ENCODE peak calls at places on chromosome X, in five cellular contexts. E is lung, Z is lower leg skin, G is esophagus muscularis mucosa, L is endodermal cell. A is an unnamed sample.

GRCh38 chrX:103063918-103064434 is at the start of gene BEX1:
- DNase-seq in E (no peak), Z (no peak), G (no peak), L (peak), A (peak)

GRCh38 chrX:47145408-47146120 is 543 bp downstream of the RBM10 start:
- DNase-seq in E (no peak), Z (no peak), G (no peak), L (no peak), A (no peak)

GRCh38 chrX:12970691-12971202 is 4.2 kb upstream of the TMSB4X start:
- DNase-seq in E (no peak), Z (no peak), G (no peak), L (peak), A (no peak)

GRCh38 chrX:87571965-87572364 is 54.4 kb downstream of the KLHL4 start:
- DNase-seq in E (no peak), Z (no peak), G (no peak), L (no peak), A (no peak)

GRCh38 chrX:106894978-106895452 is 8.1 kb downstream of the RIPPLY1 start:
- DNase-seq in E (no peak), Z (no peak), G (no peak), L (no peak), A (no peak)

GRCh38 chrX:102517331-102517730 is 792 bp upstream of the TMSB15A start:
- DNase-seq in E (no peak), Z (no peak), G (no peak), L (no peak), A (no peak)

GRCh38 chrX:20756585-20756984 is 489.9 kb upstream of the RPS6KA3 start:
- DNase-seq in E (peak), Z (no peak), G (no peak), L (no peak), A (no peak)

GRCh38 chrX:9909254-9909653 is 57.9 kb upstream of the CLDN34 start:
- DNase-seq in E (no peak), Z (no peak), G (no peak), L (no peak), A (no peak)

GRCh38 chrX:42673411-42673810 is 104.6 kb downstream of the PPP1R2C start:
- DNase-seq in E (no peak), Z (no peak), G (no peak), L (no peak), A (no peak)

GRCh38 chrX:137568741-137569469 is 3.0 kb downstream of the ZIC3 start:
- DNase-seq in E (no peak), Z (no peak), G (no peak), L (peak), A (no peak)

GRCh38 chrX:22392176-22392814 is 119.6 kb downstream of the CBLL2 start:
- DNase-seq in E (no peak), Z (no peak), G (no peak), L (no peak), A (no peak)

GRCh38 chrX:9644335-9644734 is 121.3 kb downstream of the GPR143 start:
- DNase-seq in E (no peak), Z (no peak), G (no peak), L (no peak), A (no peak)

GRCh38 chrX:150499240-150499639 is 69.2 kb upstream of the MTM1 start:
- DNase-seq in E (no peak), Z (no peak), G (no peak), L (no peak), A (no peak)

GRCh38 chrX:2446815-2447214 is 54.0 kb downstream of the DHRSX start:
- DNase-seq in E (no peak), Z (no peak), G (no peak), L (no peak), A (no peak)

GRCh38 chrX:43469391-43470054 is 186.6 kb upstream of the MAOA start:
- DNase-seq in E (no peak), Z (no peak), G (no peak), L (no peak), A (no peak)

GRCh38 chrX:107715331-107716044 is 60.1 kb downstream of the TSC22D3 start:
- DNase-seq in E (no peak), Z (peak), G (no peak), L (peak), A (no peak)

GRCh38 chrX:115892787-115893671 is 277.5 kb upstream of the AGTR2 start:
- DNase-seq in E (peak), Z (peak), G (no peak), L (peak), A (no peak)

GRCh38 chrX:101395789-101396188 is 5.0 kb downstream of the RPL36A start:
- DNase-seq in E (no peak), Z (no peak), G (no peak), L (no peak), A (peak)

GRCh38 chrX:15947648-15948317 is 93.2 kb upstream of the AP1S2 start:
- DNase-seq in E (no peak), Z (no peak), G (no peak), L (peak), A (no peak)

GRCh38 chrX:127187095-127187494 is 367.6 kb downstream of the PRR32 start:
- DNase-seq in E (no peak), Z (no peak), G (no peak), L (no peak), A (no peak)

GRCh38 chrX:32532282-32532681 is 679.1 kb downstream of the DMD start:
- DNase-seq in E (no peak), Z (no peak), G (no peak), L (no peak), A (no peak)

GRCh38 chrX:32533848-32534247 is 677.5 kb downstream of the DMD start:
- DNase-seq in E (no peak), Z (no peak), G (no peak), L (no peak), A (no peak)

GRCh38 chrX:32525234-32525633 is 686.1 kb downstream of the DMD start:
- DNase-seq in E (no peak), Z (no peak), G (no peak), L (no peak), A (no peak)

GRCh38 chrX:32530802-32531403 is 680.4 kb downstream of the DMD start:
- DNase-seq in E (no peak), Z (no peak), G (no peak), L (peak), A (peak)
- TF ChIP-seq CTCF in E (no peak), Z (no peak), G (peak), L (peak), A (peak)

GRCh38 chrX:152913354-152913753 is 15.5 kb downstream of the ZNF185 start:
- DNase-seq in E (no peak), Z (no peak), G (no peak), L (no peak), A (peak)
- TF ChIP-seq CTCF in E (no peak), Z (no peak), G (no peak), L (no peak), A (no peak)

DNA sequence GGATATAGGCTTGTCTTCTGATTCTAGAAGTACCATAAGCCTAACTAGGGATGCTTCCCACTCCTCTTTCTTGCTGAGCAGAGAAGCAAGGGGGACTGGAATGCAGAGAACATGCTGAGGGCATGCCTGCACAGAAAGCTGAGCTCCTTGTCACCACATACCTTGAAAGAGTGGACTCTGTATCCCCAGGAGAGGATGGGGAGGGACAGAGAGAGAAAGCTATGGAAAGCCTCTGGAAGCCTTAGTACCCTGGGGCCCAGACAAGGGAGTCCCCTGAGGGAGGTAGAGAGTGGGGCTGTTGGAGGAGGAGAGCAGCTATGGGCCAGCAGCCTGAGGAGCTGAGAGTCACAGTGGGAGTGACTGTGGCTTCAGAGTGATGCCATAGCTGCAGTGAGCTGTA is 77.8 kb downstream of the RTL9 start:
- DNase-seq in E (no peak), Z (no peak), G (no peak), L (no peak), A (no peak)
- TF ChIP-seq CTCF in E (no peak), Z (no peak), G (no peak), L (no peak), A (no peak)

GRCh38 chrX:53224860-53225797 is at the start of gene KDM5C:
- DNase-seq in E (peak), Z (peak), G (peak), L (peak), A (peak)

GRCh38 chrX:53223955-53224859 is 800 bp downstream of the KDM5C start:
- DNase-seq in E (no peak), Z (peak), G (no peak), L (no peak), A (no peak)

GRCh38 chrX:53227224-53227765 is 2.3 kb upstream of the KDM5C start:
- DNase-seq in E (no peak), Z (peak), G (no peak), L (no peak), A (peak)

GRCh38 chrX:53223068-53223693 is 1.8 kb downstream of the KDM5C start:
- DNase-seq in E (peak), Z (no peak), G (no peak), L (peak), A (no peak)
- TF ChIP-seq CTCF in E (no peak), Z (no peak), G (no peak), L (peak), A (no peak)

GRCh38 chrX:91414710-91415109 is 19.9 kb upstream of the PABPC5 start:
- DNase-seq in E (no peak), Z (no peak), G (no peak), L (peak), A (no peak)
- TF ChIP-seq CTCF in E (no peak), Z (no peak), G (peak), L (peak), A (no peak)

DNA sequence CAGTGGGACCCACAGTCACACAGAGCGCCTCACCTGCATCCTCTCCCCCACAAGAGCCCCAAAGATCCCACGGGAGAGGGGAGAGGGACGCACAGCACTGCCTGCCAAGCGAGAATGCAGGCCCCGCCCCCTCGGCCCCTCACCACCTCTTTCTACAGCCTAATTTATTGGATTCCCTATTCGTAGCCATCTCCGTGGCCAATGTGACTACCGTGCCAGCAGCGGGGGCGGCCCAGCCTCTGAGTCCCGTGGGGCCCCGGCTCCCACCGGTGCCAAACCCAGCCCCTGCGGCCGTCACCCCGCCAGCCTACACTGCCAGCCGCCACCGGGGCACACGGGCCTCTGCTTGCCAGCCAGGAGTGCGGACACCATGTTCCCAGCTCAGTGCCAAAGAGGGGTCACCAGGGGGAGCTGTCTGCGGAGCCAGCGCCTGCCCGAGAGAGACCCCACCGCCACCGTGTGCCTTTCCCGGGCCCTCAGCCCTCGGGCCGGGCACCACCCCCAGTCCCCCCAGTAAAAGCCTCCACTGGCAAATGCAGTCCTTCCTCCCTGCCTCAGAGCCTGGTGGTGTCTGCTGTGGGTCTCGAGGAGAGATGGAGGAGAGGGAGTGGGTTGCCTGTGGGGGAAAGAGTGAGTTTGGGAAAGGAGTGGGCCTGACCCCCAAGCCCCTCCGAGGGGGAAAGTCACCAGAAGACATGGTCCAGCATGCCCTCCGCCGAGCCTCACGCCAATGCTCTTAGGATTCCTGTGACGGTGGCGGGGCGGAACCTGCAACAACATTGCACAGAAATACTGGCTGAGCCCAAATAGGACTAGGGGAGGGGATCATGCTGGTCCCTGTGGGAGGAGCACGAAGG is 19.6 kb upstream of the PLXNB3 start:
- DNase-seq in E (no peak), Z (peak), G (no peak), L (peak), A (no peak)
- TF ChIP-seq CTCF in E (no peak), Z (no peak), G (no peak), L (peak), A (no peak)

A was measured in HL-60.